ENCODE peak calls at places on chromosomes 16 and 17, in ten cellular contexts. H, W, M, Y, V, S, B, F, K and P are unnamed samples. For H3K4me1, the result is how much of the 10 kb centered on the place peaks cover.

GRCh38 chr17:32590974-32591373 is 104.2 kb downstream of the CDK5R1 start:
- DNase-seq in H (no peak), W (no peak), M (no peak), Y (no peak), V (no peak), S (no peak), B (no peak), F (no peak), K (no peak), P (no peak)

GRCh38 chr17:61331886-61332285 is 67.8 kb upstream of the TBX2 start:
- DNase-seq in H (no peak), W (no peak), M (no peak), Y (no peak), V (no peak), S (no peak), B (no peak), F (no peak), K (no peak), P (no peak)

GRCh38 chr16:17347624-17348023 is 123.1 kb downstream of the XYLT1 start:
- DNase-seq in H (no peak), W (no peak), M (no peak), Y (no peak), V (no peak), S (no peak), B (no peak), F (no peak), K (no peak), P (no peak)

GRCh38 chr17:43169561-43170139 is 1.4 kb upstream of the NBR1 start:
- DNase-seq in H (peak), W (no peak), M (no peak), Y (peak), V (no peak), S (peak), B (peak), F (peak), K (peak), P (peak)

GRCh38 chr16:10876799-10877341 is at the start of gene CIITA:
- DNase-seq in H (peak), W (no peak), M (peak), Y (no peak), V (peak), S (no peak), B (peak), F (peak), K (peak), P (peak)

GRCh38 chr17:58338907-58339774 is 10.5 kb upstream of the TSPOAP1 start:
- DNase-seq in H (peak), W (no peak), M (peak), Y (peak), V (no peak), S (no peak), B (peak), F (peak), K (peak), P (peak)

GRCh38 chr17:63481488-63481870 is 4.6 kb downstream of the ACE start:
- DNase-seq in H (no peak), W (no peak), M (no peak), Y (no peak), V (no peak), S (no peak), B (no peak), F (no peak), K (no peak), P (no peak)

GRCh38 chr16:27402569-27402963 is 592 bp downstream of the IL21R start:
- DNase-seq in H (no peak), W (no peak), M (no peak), Y (no peak), V (no peak), S (no peak), B (no peak), F (no peak), K (no peak), P (no peak)

GRCh38 chr17:8166731-8167130 is 4.0 kb upstream of the VAMP2 start:
- DNase-seq in H (no peak), W (no peak), M (no peak), Y (no peak), V (peak), S (no peak), B (no peak), F (no peak), K (no peak), P (no peak)

GRCh38 chr17:32341141-32341856 is 674 bp downstream of the C17orf75 start:
- DNase-seq in H (peak), W (peak), M (peak), Y (no peak), V (peak), S (no peak), B (no peak), F (peak), K (no peak), P (peak)

GRCh38 chr17:57552114-57552601 is 192.9 kb downstream of the CCDC182 start:
- DNase-seq in H (peak), W (no peak), M (no peak), Y (peak), V (no peak), S (no peak), B (peak), F (peak), K (no peak), P (peak)

GRCh38 chr17:31313982-31314787 is at the start of gene EVI2B:
- DNase-seq in H (peak), W (peak), M (peak), Y (no peak), V (peak), S (no peak), B (no peak), F (peak), K (peak), P (peak)

GRCh38 chr17:43665038-43665386 is 3.3 kb upstream of the MEOX1 start:
- DNase-seq in H (no peak), W (no peak), M (no peak), Y (peak), V (no peak), S (no peak), B (no peak), F (no peak), K (no peak), P (no peak)

GRCh38 chr16:8571061-8571596 is 19.2 kb downstream of the TMEM114 start:
- DNase-seq in H (peak), W (no peak), M (no peak), Y (peak), V (no peak), S (no peak), B (peak), F (peak), K (peak), P (no peak)
- H2AFZ ChIP-seq in H (peak), W (no peak), M (no peak), Y (no peak), V (peak), S (peak), B (no peak), F (no peak), K (peak), P (no peak)

GRCh38 chr17:48577946-48578615 is at the start of gene HOXB4:
- DNase-seq in H (peak), W (peak), M (peak), Y (peak), V (peak), S (no peak), B (peak), F (peak), K (peak), P (peak)
- H3K4me1 ChIP-seq in H (under half), W (half or more), M (under half), Y (under half), V (under half), S (under half), B (half or more), F (under half), K (under half), P (under half)

GRCh38 chr16:3174618-3175148 is 13.3 kb upstream of the OR1F1 start:
- DNase-seq in H (no peak), W (no peak), M (no peak), Y (no peak), V (no peak), S (no peak), B (peak), F (no peak), K (no peak), P (no peak)

GRCh38 chr16:3171855-3172593 is 16.0 kb upstream of the OR1F1 start:
- DNase-seq in H (peak), W (no peak), M (peak), Y (peak), V (peak), S (no peak), B (peak), F (no peak), K (peak), P (no peak)

GRCh38 chr16:3171181-3171854 is 16.7 kb upstream of the OR1F1 start:
- DNase-seq in H (peak), W (no peak), M (peak), Y (peak), V (no peak), S (no peak), B (no peak), F (no peak), K (no peak), P (no peak)

GRCh38 chr16:3175157-3176153 is 12.5 kb upstream of the OR1F1 start:
- DNase-seq in H (no peak), W (peak), M (no peak), Y (peak), V (peak), S (no peak), B (peak), F (no peak), K (peak), P (no peak)

GRCh38 chr16:3173892-3174617 is 13.9 kb upstream of the OR1F1 start:
- DNase-seq in H (peak), W (no peak), M (peak), Y (peak), V (peak), S (no peak), B (peak), F (no peak), K (no peak), P (peak)
- H2AFZ ChIP-seq in H (no peak), W (peak), M (peak), Y (no peak), V (peak), S (peak), B (peak), F (no peak), K (peak), P (peak)

DNA sequence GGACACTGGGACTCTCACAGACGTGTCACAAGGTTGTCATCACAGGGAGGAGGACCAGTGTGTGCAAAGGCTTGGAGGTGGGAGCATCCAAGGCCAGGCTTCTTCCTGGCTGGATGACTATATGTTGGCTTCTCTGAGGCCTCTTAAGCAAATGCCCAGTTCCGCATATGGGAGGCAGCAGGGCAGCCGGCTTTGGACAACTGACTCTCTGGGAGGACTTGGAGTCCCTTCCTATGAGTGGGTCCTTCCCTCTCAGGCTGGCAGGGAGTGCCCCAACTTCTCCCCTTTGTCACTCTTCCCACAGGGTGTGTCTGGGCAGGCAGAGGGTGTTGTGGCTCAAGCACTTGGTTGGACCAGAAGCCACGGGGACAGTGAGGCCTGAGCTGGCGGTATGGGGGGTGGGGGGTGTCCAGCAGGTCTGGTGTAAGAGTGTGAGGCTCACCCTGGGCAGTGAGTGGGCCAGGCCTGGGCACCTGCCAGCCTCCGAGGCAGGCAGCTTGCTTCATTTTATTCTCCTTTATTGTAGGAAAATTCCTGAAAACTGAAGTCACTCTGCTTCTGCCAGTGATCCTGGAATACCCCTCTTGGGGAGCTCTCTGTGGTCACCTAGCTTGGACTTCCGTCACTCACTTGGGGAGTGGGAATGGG is 14.9 kb downstream of the ADGRG1 start:
- DNase-seq in H (peak), W (peak), M (no peak), Y (no peak), V (peak), S (no peak), B (no peak), F (peak), K (peak), P (no peak)
- H3K4me1 ChIP-seq in H (under half), W (under half), M (under half), Y (under half), V (half or more), S (under half), B (under half), F (under half), K (under half), P (under half)

DNA sequence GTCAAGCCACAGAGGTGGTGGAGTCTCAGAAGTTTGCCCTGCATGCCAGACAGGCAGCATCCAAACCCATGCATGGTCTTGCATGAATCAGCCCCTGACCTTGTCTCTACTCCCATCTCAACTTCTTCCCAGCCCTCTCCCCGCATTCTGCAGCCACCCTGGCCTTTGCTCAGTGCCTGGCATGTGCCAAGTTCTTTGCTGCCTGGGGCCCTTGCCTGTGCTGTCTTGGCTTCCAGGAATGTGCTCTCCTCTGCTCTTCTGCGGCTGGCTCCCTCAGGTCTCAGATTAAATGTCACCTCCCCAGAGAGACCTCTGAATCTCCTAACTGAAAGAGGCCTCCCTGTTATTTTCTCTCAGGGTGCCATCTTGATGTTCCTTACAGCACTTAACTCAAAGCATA is 17.6 kb downstream of the DRC3 start:
- DNase-seq in H (peak), W (no peak), M (no peak), Y (no peak), V (no peak), S (no peak), B (no peak), F (no peak), K (no peak), P (no peak)
- H2AFZ ChIP-seq in H (no peak), W (no peak), M (no peak), Y (no peak), V (no peak), S (no peak), B (no peak), F (no peak), K (peak), P (no peak)

DNA sequence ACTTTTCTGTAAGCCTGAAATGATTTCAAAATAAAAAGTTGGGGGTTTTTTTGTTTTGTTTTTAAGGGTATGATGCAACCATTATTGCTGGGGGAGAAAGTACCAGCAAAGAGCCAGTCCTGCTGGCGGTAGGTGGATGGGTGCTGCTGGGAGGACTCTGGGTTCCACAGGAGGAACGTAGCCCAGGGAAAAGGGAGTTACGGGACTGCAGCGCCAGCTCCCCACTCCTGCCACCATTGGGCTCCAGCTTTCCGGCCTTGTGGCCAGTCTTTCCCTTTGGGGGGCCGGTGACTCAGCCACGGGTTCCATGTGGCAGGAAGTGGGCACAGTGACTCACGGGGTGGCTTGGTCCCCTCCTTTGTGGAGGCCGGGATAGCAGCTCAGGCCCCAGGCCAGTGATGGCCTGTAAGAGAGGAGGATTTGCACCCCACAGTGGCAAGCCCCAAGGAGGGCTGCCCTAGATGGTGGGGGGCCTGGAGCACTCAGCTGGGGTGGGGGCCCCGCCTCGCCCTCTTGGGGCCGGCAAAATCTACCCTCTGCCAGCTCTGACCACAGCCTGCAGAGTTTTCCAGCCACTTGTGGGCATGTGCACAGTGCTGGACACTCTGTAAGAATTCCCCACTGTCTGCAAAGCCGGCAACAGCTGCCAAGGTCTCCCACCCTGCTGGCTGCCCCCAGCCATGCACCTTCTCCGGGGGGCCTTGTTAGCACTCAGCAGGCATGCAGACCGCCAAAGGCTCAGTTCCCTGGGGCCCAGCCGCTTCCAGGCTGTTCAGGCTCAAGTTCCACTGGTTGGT is 30.4 kb downstream of the SOCS3 start:
- DNase-seq in H (peak), W (no peak), M (no peak), Y (no peak), V (peak), S (no peak), B (no peak), F (peak), K (peak), P (no peak)
- H3K4me1 ChIP-seq in H (under half), W (under half), M (under half), Y (under half), V (under half), S (under half), B (under half), F (under half), K (under half), P (under half)

GRCh38 chr16:64290461-64290860 is 831.4 kb downstream of the CDH11 start:
- DNase-seq in H (no peak), W (no peak), M (no peak), Y (no peak), V (no peak), S (no peak), B (no peak), F (no peak), K (no peak), P (no peak)
- H2AFZ ChIP-seq in H (no peak), W (no peak), M (no peak), Y (no peak), V (no peak), S (no peak), B (no peak), F (no peak), K (no peak), P (peak)